ENCODE peak calls at places on chromosome 22, in seven cellular contexts. H is transverse colon, U is prostate gland, E is right lobe of liver, K is IMR-90, J is endothelial cell of umbilical vein, D is stomach. M is an unnamed sample. For H3K27me3, the result is how much of the 10 kb centered on the place peaks cover.

GRCh38 chr22:35540600-35541253 is at the start of gene RASD2:
- DNase-seq in E (no peak), U (peak), D (no peak), J (no peak), H (peak), K (peak), M (peak)

GRCh38 chr22:44202261-44202789 is 21.6 kb downstream of the PARVG start:
- DNase-seq in D (no peak), E (no peak), H (no peak), K (peak), J (no peak), U (no peak), M (no peak)

GRCh38 chr22:47195676-47196492 is 433.4 kb downstream of the TBC1D22A start:
- DNase-seq in H (no peak), J (no peak), E (no peak), D (peak), U (no peak), K (no peak), M (peak)

GRCh38 chr22:20437253-20438065 is at the start of gene SCARF2:
- DNase-seq in H (peak), E (no peak), U (no peak), D (no peak), J (peak), K (peak), M (no peak)

GRCh38 chr22:46969961-46970360 is 207.5 kb downstream of the TBC1D22A start:
- DNase-seq in K (no peak), U (no peak), J (no peak), E (no peak), H (no peak), D (no peak), M (no peak)

GRCh38 chr22:41876275-41876674 is 38.6 kb downstream of the SHISA8 start:
- DNase-seq in U (no peak), D (no peak), H (no peak), J (no peak), E (no peak), K (peak), M (no peak)

GRCh38 chr22:20624161-20624616 is 116.8 kb downstream of the MED15 start:
- DNase-seq in H (no peak), K (peak), E (no peak), D (no peak), J (no peak), U (no peak), M (no peak)

GRCh38 chr22:48315415-48316244 is 1512.0 kb downstream of the BRD1 start:
- DNase-seq in H (no peak), D (peak), U (no peak), K (no peak), J (no peak), E (no peak), M (no peak)

GRCh38 chr22:49332691-49333090 is 495.0 kb downstream of the BRD1 start:
- DNase-seq in J (no peak), H (no peak), K (no peak), U (no peak), D (peak), E (no peak), M (peak)

GRCh38 chr22:23862103-23862502 is 4.4 kb downstream of the SLC2A11 start:
- DNase-seq in J (peak), H (no peak), E (no peak), U (peak), K (peak), D (no peak), M (no peak)

GRCh38 chr22:46970411-46971123 is 208.1 kb downstream of the TBC1D22A start:
- DNase-seq in E (no peak), H (no peak), K (no peak), U (no peak), J (no peak), D (no peak), M (no peak)

GRCh38 chr22:26461188-26461810 is 22.3 kb downstream of the HPS4 start:
- DNase-seq in E (peak), U (peak), H (peak), K (peak), J (peak), D (peak), M (peak)

GRCh38 chr22:50710221-50710620 is 27.8 kb upstream of the ACR start:
- DNase-seq in H (no peak), D (no peak), U (no peak), J (no peak), E (peak), K (no peak), M (no peak)

GRCh38 chr22:19795617-19796008 is 35.0 kb downstream of the TBX1 start:
- DNase-seq in J (no peak), D (no peak), H (no peak), E (no peak), U (no peak), K (peak), M (no peak)

GRCh38 chr22:46823654-46824053 is 61.2 kb downstream of the TBC1D22A start:
- DNase-seq in D (no peak), K (no peak), J (no peak), H (no peak), U (no peak), E (no peak), M (no peak)

GRCh38 chr22:24208012-24208749 is 26.9 kb downstream of the SUSD2 start:
- DNase-seq in E (no peak), K (peak), J (peak), D (peak), U (peak), H (no peak), M (peak)

GRCh38 chr22:24938741-24939341 is 7.7 kb downstream of the LHFPL7 start:
- DNase-seq in H (no peak), D (no peak), K (peak), U (peak), E (no peak), J (peak), M (peak)

GRCh38 chr22:44363214-44363979 is 50.6 kb upstream of the SHISAL1 start:
- DNase-seq in J (peak), E (peak), K (peak), D (peak), H (peak), U (no peak), M (peak)

GRCh38 chr22:50357222-50357621 is 14.1 kb downstream of the PPP6R2 start:
- DNase-seq in K (no peak), J (no peak), E (no peak), D (no peak), U (no peak), H (no peak), M (no peak)

GRCh38 chr22:48449466-48450187 is 1378.0 kb downstream of the BRD1 start:
- DNase-seq in D (no peak), H (no peak), K (no peak), J (no peak), E (no peak), U (no peak), M (no peak)

GRCh38 chr22:19149047-19149883 is 827 bp downstream of the GSC2 start:
- DNase-seq in U (no peak), K (no peak), E (no peak), D (no peak), J (no peak), H (no peak), M (no peak)

GRCh38 chr22:49996532-49997220 is 15.9 kb downstream of the IL17REL start:
- DNase-seq in E (no peak), D (no peak), H (peak), J (no peak), U (no peak), K (no peak), M (no peak)

DNA sequence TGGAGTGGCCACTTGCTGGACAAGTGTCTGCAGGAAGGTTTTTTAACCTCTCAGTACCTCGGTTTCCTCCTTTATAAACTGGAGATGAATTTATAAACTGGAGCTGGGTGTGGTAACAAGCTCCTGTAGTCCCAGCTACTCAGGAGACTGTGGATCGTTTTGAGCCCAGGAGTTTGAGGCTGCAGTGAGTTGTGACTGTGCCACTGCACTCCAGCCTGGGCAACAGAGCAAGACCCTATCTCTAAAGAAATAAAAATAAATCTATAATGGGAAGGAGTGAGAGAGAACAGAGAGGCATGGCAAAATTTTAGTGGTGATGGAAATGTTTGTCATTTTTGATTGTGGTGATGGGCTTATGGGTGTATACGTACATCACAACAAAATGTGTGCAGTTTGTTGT is 1.4 kb upstream of the PDGFB start:
- DNase-seq in J (no peak), U (no peak), K (no peak), E (no peak), H (no peak), D (no peak), M (no peak)
- H3K27me3 ChIP-seq in J (under half), U (under half), K (half or more), E (under half), H (half or more), D (under half), M (under half)

GRCh38 chr22:37546436-37547248 is 13.6 kb upstream of the CDC42EP1 start:
- DNase-seq in J (peak), K (peak), U (peak), D (peak), E (peak), H (peak), M (peak)

GRCh38 chr22:37547249-37547741 is 13.0 kb upstream of the CDC42EP1 start:
- DNase-seq in H (no peak), U (no peak), E (no peak), J (no peak), D (no peak), K (no peak), M (no peak)

GRCh38 chr22:37544955-37545702 is 15.2 kb upstream of the CDC42EP1 start:
- DNase-seq in K (peak), H (peak), J (peak), E (peak), D (peak), U (no peak), M (peak)

GRCh38 chr22:37542959-37543358 is 17.3 kb upstream of the CDC42EP1 start:
- DNase-seq in H (no peak), U (no peak), E (no peak), K (no peak), J (no peak), D (no peak), M (no peak)

DNA sequence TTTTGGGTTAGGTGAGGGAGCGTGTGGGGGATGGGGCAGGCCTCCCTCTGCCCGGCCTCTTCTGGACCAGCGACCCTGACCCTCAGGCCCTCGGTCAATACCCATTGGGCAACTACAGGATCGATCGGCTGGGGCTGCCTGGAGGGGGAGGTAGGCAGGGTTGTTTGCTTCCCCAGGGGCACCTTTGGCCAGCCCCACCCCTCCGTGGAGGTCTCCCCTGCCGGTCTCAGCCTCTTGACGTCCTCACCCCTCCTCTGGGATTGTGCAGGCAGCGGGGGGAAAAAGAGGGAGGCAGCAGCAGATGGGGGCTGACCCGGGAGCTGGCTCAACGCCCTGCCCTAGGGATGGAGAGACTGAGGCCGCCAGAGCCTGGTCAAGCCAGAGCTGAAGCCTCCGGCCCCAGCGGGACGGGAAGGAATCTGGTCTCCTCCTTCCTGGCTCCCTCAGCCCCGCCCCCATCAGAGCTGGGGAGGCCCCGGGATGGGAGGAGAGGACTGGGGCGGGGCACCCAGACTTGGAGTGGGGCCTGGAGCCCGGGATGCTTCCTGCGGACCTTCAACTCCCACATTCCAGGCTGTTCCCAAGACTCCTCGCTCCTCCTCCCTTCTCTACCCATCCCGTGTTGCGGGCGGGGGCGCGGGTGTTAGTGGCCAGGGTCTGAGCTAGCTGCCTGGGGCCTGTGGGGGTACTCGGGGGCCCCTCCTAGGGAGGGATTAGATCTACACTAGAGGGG is 14.4 kb upstream of the CDC42EP1 start:
- DNase-seq in J (peak), H (peak), U (peak), E (peak), D (peak), K (peak), M (peak)
- H3K27ac ChIP-seq in J (peak), H (peak), U (peak), E (peak), D (peak), K (peak), M (peak)

GRCh38 chr22:45722006-45722405 is 50.4 kb downstream of the ATXN10 start:
- DNase-seq in J (no peak), H (no peak), K (no peak), E (no peak), U (no peak), D (no peak), M (no peak)
- TF ChIP-seq POLR2A in J (no peak), H (no peak), K (no peak), E (no peak), U (no peak), D (no peak), M (no peak)

DNA sequence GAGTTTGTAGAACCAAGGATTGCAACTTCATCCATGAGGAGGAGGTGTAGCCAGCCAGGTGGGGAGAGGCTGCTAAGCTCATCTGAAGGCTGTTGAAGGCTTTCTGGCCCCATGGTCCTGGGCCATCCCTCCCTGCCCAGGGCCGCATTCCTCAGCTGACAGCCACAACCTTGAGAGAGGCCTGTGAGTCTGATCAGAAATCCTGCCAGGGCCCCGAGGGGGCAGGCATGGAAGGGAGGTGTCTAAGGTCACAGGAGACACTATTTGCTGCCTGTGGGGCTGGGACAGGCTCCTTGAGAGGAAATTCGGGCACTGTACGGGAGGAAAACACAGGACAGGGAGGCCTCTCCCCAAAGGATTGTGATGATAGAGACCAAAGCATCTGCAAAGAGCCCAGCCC is 88.1 kb upstream of the IGLL5 start:
- DNase-seq in H (no peak), U (no peak), E (no peak), D (no peak), J (no peak), K (no peak), M (peak)
- H3K27me3 ChIP-seq in H (under half), U (under half), E (under half), D (under half), J (under half), K (under half), M (under half)

GRCh38 chr22:28815101-28815500 is 14.7 kb upstream of the XBP1 start:
- DNase-seq in H (no peak), K (no peak), J (no peak), E (no peak), D (no peak), U (no peak), M (no peak)
- H3K27ac ChIP-seq in H (no peak), K (no peak), J (no peak), E (peak), D (peak), U (no peak), M (no peak)

GRCh38 chr22:29096736-29097669 is 24.2 kb downstream of the KREMEN1 start:
- DNase-seq in H (no peak), K (peak), U (peak), E (no peak), D (peak), J (no peak), M (no peak)
- TF ChIP-seq POLR2A in H (no peak), K (no peak), U (no peak), E (no peak), D (no peak), J (no peak), M (no peak)

GRCh38 chr22:33018232-33018864 is 39.8 kb downstream of the SYN3 start:
- DNase-seq in J (peak), U (peak), D (peak), E (peak), H (peak), K (peak), M (peak)
- H3K27me3 ChIP-seq in J (under half), U (under half), D (under half), E (under half), H (under half), K (under half), M (under half)

DNA sequence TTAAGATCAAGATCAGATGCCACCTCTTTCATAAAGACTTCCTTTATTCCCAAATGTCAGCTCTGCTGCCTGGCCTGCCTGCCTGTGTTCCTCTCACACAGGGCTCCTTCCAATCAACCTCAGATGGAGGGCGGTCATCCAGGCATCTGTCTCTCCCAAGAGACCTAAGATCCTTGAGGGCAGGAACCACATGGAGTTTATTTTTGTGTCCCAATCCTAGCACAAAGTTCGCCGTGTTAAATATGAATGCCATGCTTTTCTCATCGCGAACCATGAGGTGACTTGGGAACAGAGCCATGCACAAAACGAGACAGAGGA is 72.7 kb upstream of the ARFGAP3 start:
- DNase-seq in E (no peak), D (no peak), J (no peak), U (no peak), K (no peak), H (no peak), M (peak)
- H3K27ac ChIP-seq in E (no peak), D (peak), J (no peak), U (peak), K (no peak), H (peak), M (peak)

GRCh38 chr22:30444632-30445437 is 19.3 kb downstream of the MTFP1 start:
- DNase-seq in K (peak), J (peak), U (no peak), E (no peak), H (peak), D (peak), M (peak)
- TF ChIP-seq POLR2A in K (peak), J (peak), U (no peak), E (no peak), H (no peak), D (no peak), M (no peak)